ENCODE peak calls at places on chromosomes 12 and 14, in seven cellular contexts. N is cardiac fibroblast; F is hepatocyte; B is colonic mucosa; U is cardiac muscle cell; S is CD8-positive, alpha-beta T cell; E is AG10803. O is an unnamed sample.

GRCh38 chr14:22554706-22555572 is 34.1 kb downstream of the DAD1 start:
- DNase-seq in S (no peak), B (no peak), N (no peak), E (no peak), U (no peak), F (no peak), O (no peak)

GRCh38 chr12:57459055-57459749 is 383 bp upstream of the GLI1 start:
- DNase-seq in S (peak; percentile 89), E (peak; percentile 95), B (peak; percentile 97), U (peak; percentile 98), F (peak; percentile 97), N (peak; percentile 98), O (peak; percentile 96)

GRCh38 chr12:91722072-91722471 is 423.6 kb downstream of the BTG1 start:
- DNase-seq in U (no peak), E (no peak), B (no peak), S (no peak), F (no peak), N (peak; percentile 9), O (no peak)

GRCh38 chr14:42884100-42884499 is 1277.4 kb downstream of the LRFN5 start:
- DNase-seq in B (no peak), U (peak; percentile 77), N (peak; percentile 76), F (peak; percentile 17), S (no peak), E (no peak), O (peak; percentile 85)

GRCh38 chr12:131914179-131914702 is 14.8 kb upstream of the PUS1 start:
- DNase-seq in N (no peak), S (no peak), E (no peak), U (no peak), F (no peak), B (no peak), O (no peak)

GRCh38 chr12:50517456-50518048 is 12.8 kb downstream of the DIP2B start:
- DNase-seq in S (no peak), E (peak; percentile 30), F (no peak), U (peak; percentile 28), B (no peak), N (peak; percentile 43), O (peak; percentile 54)

GRCh38 chr12:81450920-81451739 is 308.0 kb downstream of the PPFIA2 start:
- DNase-seq in E (peak; percentile 72), N (peak; percentile 82), B (peak; percentile 32), U (peak; percentile 81), F (peak; percentile 83), S (no peak), O (peak; percentile 77)

GRCh38 chr14:97290977-97291376 is 493.8 kb downstream of the VRK1 start:
- DNase-seq in N (no peak), B (no peak), S (no peak), F (no peak), U (no peak), E (no peak), O (no peak)

GRCh38 chr12:11623382-11623781 is 26.1 kb upstream of the ETV6 start:
- DNase-seq in B (no peak), N (no peak), U (peak; percentile 12), S (no peak), E (peak; percentile 34), F (peak; percentile 18), O (no peak)

GRCh38 chr12:117111386-117112267 is 12.4 kb upstream of the TESC start:
- DNase-seq in B (no peak), N (no peak), U (no peak), F (no peak), E (no peak), S (no peak), O (no peak)

GRCh38 chr14:68144051-68144681 is 324.6 kb downstream of the RAD51B start:
- DNase-seq in U (peak; percentile 81), F (peak; percentile 64), E (peak; percentile 37), B (peak; percentile 41), S (no peak), N (peak; percentile 80), O (peak; percentile 61)

GRCh38 chr12:51217133-51217967 is 512 bp downstream of the POU6F1 start:
- DNase-seq in F (peak; percentile 78), S (no peak), B (peak; percentile 52), N (peak; percentile 35), E (no peak), U (peak; percentile 17), O (no peak)

GRCh38 chr12:116659771-116660481 is 77.9 kb downstream of the SPRING1 start:
- DNase-seq in B (no peak), N (no peak), U (peak; percentile 28), F (no peak), S (no peak), E (no peak), O (peak; percentile 32)

GRCh38 chr12:81078469-81079196 is 754 bp downstream of the ACSS3 start:
- DNase-seq in N (peak; percentile 64), B (no peak), E (peak; percentile 34), S (no peak), U (peak; percentile 79), F (peak; percentile 54), O (peak; percentile 66)

GRCh38 chr14:21069388-21070082 is 569 bp upstream of the ARHGEF40 start:
- DNase-seq in U (peak; percentile 71), B (no peak), F (peak; percentile 55), S (no peak), N (peak; percentile 33), E (peak; percentile 37), O (peak; percentile 41)

GRCh38 chr12:24226745-24227350 is 277.4 kb upstream of the SOX5 start:
- DNase-seq in U (peak; percentile 91), F (peak; percentile 59), S (no peak), E (peak; percentile 28), B (no peak), N (peak; percentile 89), O (peak; percentile 96)

GRCh38 chr12:54368709-54369596 is 4.7 kb upstream of the GPR84 start:
- DNase-seq in S (peak; percentile 79), U (peak; percentile 93), B (peak; percentile 94), E (peak; percentile 83), F (peak; percentile 95), N (peak; percentile 93), O (peak; percentile 87)
- H3K4me3 ChIP-seq in S (no peak overlapping the region), U (no peak overlapping the region), B (no peak overlapping the region), E (peak overlapping the region; percentile 17), F (no peak overlapping the region), N (no peak overlapping the region), O (no peak overlapping the region)

DNA sequence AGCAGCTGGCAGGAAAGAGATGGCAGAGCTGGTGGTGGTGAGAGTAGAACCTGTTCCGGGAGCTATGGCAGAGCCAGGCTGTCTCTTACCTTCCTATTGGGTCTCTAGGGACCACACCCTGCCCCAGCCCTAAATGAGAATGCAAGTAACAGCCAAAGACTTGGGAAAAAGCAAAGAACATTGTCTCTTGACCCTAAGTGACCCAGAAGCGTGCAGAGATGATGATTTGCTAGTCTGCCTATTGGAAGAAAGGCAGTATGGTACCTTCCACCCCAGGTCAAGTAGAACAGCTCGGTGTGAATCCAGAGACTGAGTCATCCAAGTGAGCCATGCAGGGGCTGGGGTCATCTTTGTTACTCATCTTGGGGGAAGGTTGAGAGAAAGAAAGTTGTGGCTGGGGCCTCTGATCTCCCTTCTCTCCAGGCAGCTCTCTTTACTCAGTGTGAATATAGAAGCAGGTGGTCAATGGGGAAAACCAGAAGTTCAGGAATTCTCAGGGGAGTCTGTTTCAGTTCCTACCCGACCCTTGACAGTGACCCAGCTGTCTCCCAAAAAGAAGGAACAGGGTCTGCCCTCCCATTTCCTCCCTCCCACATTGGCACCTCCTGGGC is 1.7 kb downstream of the BLOC1S1 start:
- DNase-seq in S (no peak), E (no peak), U (no peak), F (no peak), N (no peak), B (peak; percentile 78), O (peak; percentile 74)
- H3K4me3 ChIP-seq in S (no peak overlapping the region), E (peak overlapping the region; percentile 88), U (no peak overlapping the region), F (no peak overlapping the region), N (peak overlapping the region; percentile 66), B (peak overlapping the region; percentile 93), O (peak overlapping the region; percentile 63)

GRCh38 chr14:101713641-101714349 is 47.7 kb upstream of the PPP2R5C start:
- DNase-seq in U (no peak), E (no peak), F (no peak), N (no peak), B (peak; percentile 12), S (peak; percentile 35), O (no peak)
- H3K4me3 ChIP-seq in U (no peak overlapping the region), E (no peak overlapping the region), F (no peak overlapping the region), N (no peak overlapping the region), B (no peak overlapping the region), S (no peak overlapping the region), O (no peak overlapping the region)

GRCh38 chr12:1690578-1691122 is at the start of gene ADIPOR2:
- DNase-seq in B (peak; percentile 95), E (peak; percentile 96), U (peak; percentile 98), S (peak; percentile 88), F (peak; percentile 99), N (peak; percentile 98), O (peak; percentile 97)
- H3K4me3 ChIP-seq in B (peak within 1 kb of the TSS; percentile 76), E (peak within 1 kb of the TSS; percentile 89), U (peak within 1 kb of the TSS; percentile 69), S (peak within 1 kb of the TSS; percentile 84), F (peak within 1 kb of the TSS; percentile 89), N (peak within 1 kb of the TSS; percentile 97), O (peak within 1 kb of the TSS; percentile 92)

DNA sequence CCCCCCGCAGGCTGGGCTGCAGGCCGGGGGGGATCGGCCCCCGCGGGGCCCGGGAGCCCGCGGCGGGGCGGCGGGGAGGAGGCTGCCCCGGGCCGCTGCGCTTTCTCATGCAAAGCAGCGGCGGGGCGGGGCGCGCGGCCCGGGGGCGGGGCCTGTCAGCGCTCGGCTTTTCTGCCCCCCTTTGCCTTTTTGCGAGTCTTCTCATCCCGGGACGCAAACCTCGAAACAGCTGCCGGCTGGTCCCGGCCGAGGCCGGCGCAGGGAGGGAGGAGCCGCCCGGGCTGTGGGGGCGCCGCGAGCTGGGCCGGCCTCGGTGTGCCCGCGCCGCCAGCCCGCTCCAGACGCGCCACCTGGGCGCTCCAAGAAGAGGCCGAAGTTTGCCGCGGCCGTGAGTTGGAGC is at the start of gene FZD10:
- DNase-seq in U (peak; percentile 10), E (peak; percentile 2), F (peak; percentile 67), N (no peak), B (peak; percentile 41), S (no peak), O (no peak)
- H3K4me3 ChIP-seq in U (peak within 1 kb of the TSS; percentile 32), E (no peak within 1 kb of the TSS), F (peak within 1 kb of the TSS; percentile 42), N (no peak within 1 kb of the TSS), B (peak within 1 kb of the TSS; percentile 25), S (no peak within 1 kb of the TSS), O (peak within 1 kb of the TSS; percentile 2)

O was measured in astrocyte of the spinal cord.